ENCODE peak calls at places on chromosomes 1 and 21, in six cellular contexts. One of them, this sample, is unnamed.

GRCh38 chr1:14366361-14367018 is 232.0 kb upstream of the KAZN start:
- DNase-seq in fibroblast of lung: peak
- DNase-seq in AG04450: no peak
- DNase-seq in right atrium auricular region: no peak
- DNase-seq in heart left ventricle: peak
- DNase-seq in GM23338: peak
- DNase-seq in this sample: no peak

GRCh38 chr1:59990470-59990869 is 63.9 kb upstream of the CYP2J2 start:
- DNase-seq in right atrium auricular region: no peak
- DNase-seq in heart left ventricle: no peak
- DNase-seq in GM23338: no peak
- DNase-seq in fibroblast of lung: no peak
- DNase-seq in AG04450: no peak
- DNase-seq in this sample: no peak

GRCh38 chr1:225737866-225738265 is 39.8 kb upstream of the SRP9 start:
- DNase-seq in fibroblast of lung: no peak
- DNase-seq in right atrium auricular region: no peak
- DNase-seq in GM23338: no peak
- DNase-seq in AG04450: no peak
- DNase-seq in heart left ventricle: no peak
- DNase-seq in this sample: no peak

GRCh38 chr1:37755290-37755689 is 9.6 kb downstream of the EPHA10 start:
- DNase-seq in right atrium auricular region: no peak
- DNase-seq in GM23338: no peak
- DNase-seq in heart left ventricle: no peak
- DNase-seq in fibroblast of lung: no peak
- DNase-seq in AG04450: no peak
- DNase-seq in this sample: peak

GRCh38 chr1:110498270-110498669 is 20.7 kb downstream of the KCNA10 start:
- DNase-seq in right atrium auricular region: no peak
- DNase-seq in fibroblast of lung: no peak
- DNase-seq in heart left ventricle: no peak
- DNase-seq in AG04450: no peak
- DNase-seq in GM23338: no peak
- DNase-seq in this sample: no peak

GRCh38 chr1:40919475-40920011 is 57.4 kb upstream of the CITED4 start:
- DNase-seq in right atrium auricular region: no peak
- DNase-seq in fibroblast of lung: no peak
- DNase-seq in AG04450: no peak
- DNase-seq in GM23338: no peak
- DNase-seq in heart left ventricle: no peak
- DNase-seq in this sample: no peak

GRCh38 chr1:45924736-45925135 is 121.3 kb downstream of the MAST2 start:
- DNase-seq in heart left ventricle: no peak
- DNase-seq in right atrium auricular region: no peak
- DNase-seq in GM23338: no peak
- DNase-seq in fibroblast of lung: peak
- DNase-seq in AG04450: no peak
- DNase-seq in this sample: peak

GRCh38 chr1:145918144-145918991 is at the start of gene PEX11B:
- DNase-seq in heart left ventricle: peak
- DNase-seq in AG04450: peak
- DNase-seq in GM23338: peak
- DNase-seq in fibroblast of lung: peak
- DNase-seq in right atrium auricular region: peak
- DNase-seq in this sample: peak

GRCh38 chr1:116273042-116273783 is 99.8 kb upstream of the ATP1A1 start:
- DNase-seq in AG04450: no peak
- DNase-seq in right atrium auricular region: no peak
- DNase-seq in heart left ventricle: peak
- DNase-seq in GM23338: no peak
- DNase-seq in fibroblast of lung: no peak
- DNase-seq in this sample: no peak

GRCh38 chr1:177385760-177386698 is 215.3 kb downstream of the BRINP2 start:
- DNase-seq in heart left ventricle: no peak
- DNase-seq in GM23338: no peak
- DNase-seq in AG04450: no peak
- DNase-seq in right atrium auricular region: no peak
- DNase-seq in fibroblast of lung: no peak
- DNase-seq in this sample: no peak

GRCh38 chr1:224615861-224616760 is at the start of gene CNIH3:
- DNase-seq in AG04450: no peak
- DNase-seq in heart left ventricle: no peak
- DNase-seq in right atrium auricular region: no peak
- DNase-seq in fibroblast of lung: peak
- DNase-seq in GM23338: peak
- DNase-seq in this sample: no peak

GRCh38 chr1:23376890-23377811 is 7.5 kb upstream of the ZNF436 start:
- DNase-seq in GM23338: no peak
- DNase-seq in heart left ventricle: peak
- DNase-seq in right atrium auricular region: no peak
- DNase-seq in fibroblast of lung: peak
- DNase-seq in AG04450: no peak
- DNase-seq in this sample: peak

GRCh38 chr1:20417581-20417980 is 68.4 kb downstream of the CAMK2N1 start:
- DNase-seq in AG04450: no peak
- DNase-seq in fibroblast of lung: no peak
- DNase-seq in GM23338: no peak
- DNase-seq in heart left ventricle: no peak
- DNase-seq in right atrium auricular region: no peak
- DNase-seq in this sample: no peak

GRCh38 chr1:1264868-1265272 is 8.8 kb downstream of the UBE2J2 start:
- DNase-seq in right atrium auricular region: no peak
- DNase-seq in fibroblast of lung: peak
- DNase-seq in AG04450: peak
- DNase-seq in GM23338: peak
- DNase-seq in heart left ventricle: no peak
- DNase-seq in this sample: no peak

GRCh38 chr1:6081901-6082300 is 36.2 kb downstream of the KCNAB2 start:
- DNase-seq in GM23338: no peak
- DNase-seq in heart left ventricle: no peak
- DNase-seq in fibroblast of lung: no peak
- DNase-seq in AG04450: no peak
- DNase-seq in right atrium auricular region: no peak
- DNase-seq in this sample: no peak

GRCh38 chr1:204493882-204494280 is 724 bp downstream of the PIK3C2B start:
- DNase-seq in AG04450: no peak
- DNase-seq in right atrium auricular region: no peak
- DNase-seq in fibroblast of lung: no peak
- DNase-seq in GM23338: peak
- DNase-seq in heart left ventricle: peak
- DNase-seq in this sample: no peak

GRCh38 chr1:49298304-49298703 is 521.6 kb upstream of the BEND5 start:
- DNase-seq in AG04450: no peak
- DNase-seq in fibroblast of lung: no peak
- DNase-seq in GM23338: peak
- DNase-seq in right atrium auricular region: no peak
- DNase-seq in heart left ventricle: no peak
- DNase-seq in this sample: no peak

GRCh38 chr1:198072177-198072576 is 84.6 kb upstream of the NEK7 start:
- DNase-seq in fibroblast of lung: peak
- DNase-seq in right atrium auricular region: no peak
- DNase-seq in GM23338: peak
- DNase-seq in AG04450: no peak
- DNase-seq in heart left ventricle: no peak
- DNase-seq in this sample: no peak

GRCh38 chr1:233647083-233647482 is 33.2 kb downstream of the KCNK1 start:
- DNase-seq in GM23338: no peak
- DNase-seq in heart left ventricle: no peak
- DNase-seq in right atrium auricular region: no peak
- DNase-seq in AG04450: no peak
- DNase-seq in fibroblast of lung: no peak
- DNase-seq in this sample: no peak

GRCh38 chr1:12567288-12567819 is 50.7 kb downstream of the DHRS3 start:
- DNase-seq in AG04450: no peak
- DNase-seq in fibroblast of lung: no peak
- DNase-seq in GM23338: no peak
- DNase-seq in heart left ventricle: peak
- DNase-seq in right atrium auricular region: no peak
- DNase-seq in this sample: no peak

GRCh38 chr1:5513891-5514515 is 478.2 kb downstream of the NPHP4 start:
- DNase-seq in right atrium auricular region: no peak
- DNase-seq in heart left ventricle: no peak
- DNase-seq in AG04450: no peak
- DNase-seq in GM23338: no peak
- DNase-seq in fibroblast of lung: no peak
- DNase-seq in this sample: no peak

GRCh38 chr1:6776895-6777294 is 8.4 kb upstream of the CAMTA1 start:
- DNase-seq in right atrium auricular region: no peak
- DNase-seq in AG04450: no peak
- DNase-seq in fibroblast of lung: no peak
- DNase-seq in GM23338: no peak
- DNase-seq in heart left ventricle: no peak
- DNase-seq in this sample: no peak

GRCh38 chr21:42474043-42474831 is 21.8 kb downstream of the RSPH1 start:
- DNase-seq in right atrium auricular region: no peak
- DNase-seq in heart left ventricle: no peak
- DNase-seq in GM23338: peak
- DNase-seq in fibroblast of lung: no peak
- DNase-seq in AG04450: no peak
- DNase-seq in this sample: peak

GRCh38 chr21:42578761-42579415 is 65.2 kb downstream of the SLC37A1 start:
- DNase-seq in right atrium auricular region: no peak
- DNase-seq in GM23338: no peak
- DNase-seq in heart left ventricle: peak
- DNase-seq in fibroblast of lung: no peak
- DNase-seq in AG04450: no peak
- DNase-seq in this sample: no peak

GRCh38 chr1:109897244-109897955 is 13.2 kb upstream of the CSF1 start:
- DNase-seq in AG04450: no peak
- DNase-seq in heart left ventricle: no peak
- DNase-seq in GM23338: no peak
- DNase-seq in fibroblast of lung: no peak
- DNase-seq in right atrium auricular region: no peak
- DNase-seq in this sample: no peak

GRCh38 chr21:26845066-26845749 is at the start of gene ADAMTS1:
- DNase-seq in right atrium auricular region: peak
- DNase-seq in heart left ventricle: peak
- DNase-seq in GM23338: peak
- DNase-seq in AG04450: peak
- DNase-seq in fibroblast of lung: peak
- DNase-seq in this sample: no peak

GRCh38 chr1:67850611-67851075 is 17.4 kb upstream of the GNG12 start:
- DNase-seq in right atrium auricular region: peak
- DNase-seq in AG04450: no peak
- DNase-seq in fibroblast of lung: peak
- DNase-seq in heart left ventricle: peak
- DNase-seq in GM23338: no peak
- DNase-seq in this sample: peak

GRCh38 chr1:157961805-157962762 is 31.4 kb upstream of the KIRREL1 start:
- DNase-seq in heart left ventricle: no peak
- DNase-seq in AG04450: peak
- DNase-seq in right atrium auricular region: no peak
- DNase-seq in GM23338: peak
- DNase-seq in fibroblast of lung: peak
- DNase-seq in this sample: peak

DNA sequence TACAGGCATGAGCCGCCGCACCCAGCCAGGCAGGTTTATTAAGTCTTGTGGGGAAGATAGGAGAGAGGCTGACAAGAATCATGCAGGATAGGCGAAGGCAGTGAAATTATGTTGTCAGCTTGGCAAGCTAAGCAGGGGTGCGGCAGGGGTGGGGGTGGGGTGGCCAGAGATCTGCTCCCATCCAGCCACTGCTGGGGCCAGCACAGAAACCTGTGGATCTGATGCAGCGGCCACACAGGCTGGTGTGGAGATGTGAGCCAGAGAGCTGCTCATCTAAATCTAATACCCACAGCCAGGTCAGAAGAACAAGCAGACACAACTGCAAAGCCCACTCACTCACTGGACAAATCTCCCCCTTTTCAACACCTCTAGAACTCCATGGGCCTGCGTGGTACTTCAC is 68.7 kb downstream of the KCTD3 start:
- DNase-seq in fibroblast of lung: no peak
- DNase-seq in AG04450: no peak
- DNase-seq in right atrium auricular region: no peak
- DNase-seq in heart left ventricle: no peak
- DNase-seq in GM23338: no peak
- DNase-seq in this sample: no peak
- H3K27ac ChIP-seq in fibroblast of lung: no peak
- H3K27ac ChIP-seq in AG04450: no peak
- H3K27ac ChIP-seq in right atrium auricular region: no peak
- H3K27ac ChIP-seq in heart left ventricle: no peak
- H3K27ac ChIP-seq in GM23338: no peak
- H3K27ac ChIP-seq in this sample: no peak

GRCh38 chr1:164589961-164590507 is 31.1 kb downstream of the PBX1 start:
- DNase-seq in fibroblast of lung: no peak
- DNase-seq in right atrium auricular region: no peak
- DNase-seq in AG04450: no peak
- DNase-seq in GM23338: peak
- DNase-seq in heart left ventricle: no peak
- DNase-seq in this sample: no peak

GRCh38 chr1:164591858-164592257 is 32.9 kb downstream of the PBX1 start:
- DNase-seq in AG04450: no peak
- DNase-seq in GM23338: peak
- DNase-seq in heart left ventricle: no peak
- DNase-seq in right atrium auricular region: no peak
- DNase-seq in fibroblast of lung: no peak
- DNase-seq in this sample: no peak

GRCh38 chr1:164588388-164589341 is 29.7 kb downstream of the PBX1 start:
- DNase-seq in GM23338: peak
- DNase-seq in heart left ventricle: peak
- DNase-seq in AG04450: peak
- DNase-seq in fibroblast of lung: peak
- DNase-seq in right atrium auricular region: no peak
- DNase-seq in this sample: no peak

GRCh38 chr1:164589408-164589807 is 30.4 kb downstream of the PBX1 start:
- DNase-seq in right atrium auricular region: no peak
- DNase-seq in fibroblast of lung: no peak
- DNase-seq in AG04450: no peak
- DNase-seq in heart left ventricle: no peak
- DNase-seq in GM23338: no peak
- DNase-seq in this sample: no peak

GRCh38 chr1:164590592-164590991 is 31.6 kb downstream of the PBX1 start:
- DNase-seq in right atrium auricular region: no peak
- DNase-seq in AG04450: no peak
- DNase-seq in fibroblast of lung: no peak
- DNase-seq in GM23338: no peak
- DNase-seq in heart left ventricle: no peak
- DNase-seq in this sample: no peak
- H3K27ac ChIP-seq in right atrium auricular region: no peak
- H3K27ac ChIP-seq in AG04450: no peak
- H3K27ac ChIP-seq in fibroblast of lung: no peak
- H3K27ac ChIP-seq in GM23338: peak
- H3K27ac ChIP-seq in heart left ventricle: no peak
- H3K27ac ChIP-seq in this sample: no peak

GRCh38 chr1:64597151-64597550 is 127.2 kb downstream of the CACHD1 start:
- DNase-seq in GM23338: no peak
- DNase-seq in fibroblast of lung: no peak
- DNase-seq in right atrium auricular region: no peak
- DNase-seq in AG04450: no peak
- DNase-seq in heart left ventricle: no peak
- DNase-seq in this sample: no peak
- H3K27ac ChIP-seq in GM23338: no peak
- H3K27ac ChIP-seq in fibroblast of lung: no peak
- H3K27ac ChIP-seq in right atrium auricular region: no peak
- H3K27ac ChIP-seq in AG04450: no peak
- H3K27ac ChIP-seq in heart left ventricle: no peak
- H3K27ac ChIP-seq in this sample: no peak

DNA sequence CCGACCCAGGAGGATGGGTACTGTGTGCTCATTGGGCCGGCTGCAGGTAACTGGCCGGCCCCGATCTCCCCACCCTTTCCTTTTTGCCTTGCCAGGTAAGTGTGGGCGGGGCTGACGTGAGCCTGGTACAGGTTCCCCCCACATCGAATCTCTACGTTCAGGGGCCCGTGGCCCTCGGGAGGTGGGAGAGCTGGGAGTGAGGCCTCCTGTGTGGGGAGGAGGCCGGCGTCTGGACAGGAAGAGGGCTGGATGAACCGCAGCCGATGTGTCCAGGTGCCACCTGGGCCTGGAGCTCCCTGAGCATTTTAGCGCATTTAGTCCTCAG is 51.8 kb downstream of the COL18A1 start:
- DNase-seq in GM23338: no peak
- DNase-seq in fibroblast of lung: no peak
- DNase-seq in heart left ventricle: peak
- DNase-seq in right atrium auricular region: no peak
- DNase-seq in AG04450: no peak
- DNase-seq in this sample: no peak
- H3K27ac ChIP-seq in GM23338: no peak
- H3K27ac ChIP-seq in fibroblast of lung: no peak
- H3K27ac ChIP-seq in heart left ventricle: no peak
- H3K27ac ChIP-seq in right atrium auricular region: no peak
- H3K27ac ChIP-seq in AG04450: no peak
- H3K27ac ChIP-seq in this sample: no peak